ENCODE peak calls at places on chromosomes 3 and 15, in nine cellular contexts. One of them, this sample, is unnamed.

GRCh38 chr15:94080416-94080815 is 150.9 kb upstream of the MCTP2 start:
- DNase-seq in right lobe of liver: no peak
- DNase-seq in transverse colon: no peak
- DNase-seq in WTC11: peak; percentile 23
- DNase-seq in A549: no peak
- DNase-seq in CD4-positive, alpha-beta T cell: no peak
- DNase-seq in cardiac fibroblast: peak; percentile 0
- DNase-seq in fibroblast of lung: peak; percentile 83
- DNase-seq in heart left ventricle: peak; percentile 33
- DNase-seq in this sample: no peak

GRCh38 chr3:12239301-12239700 is 49.6 kb upstream of the PPARG start:
- DNase-seq in right lobe of liver: no peak
- DNase-seq in transverse colon: no peak
- DNase-seq in WTC11: no peak
- DNase-seq in A549: no peak
- DNase-seq in CD4-positive, alpha-beta T cell: no peak
- DNase-seq in cardiac fibroblast: peak; percentile 62
- DNase-seq in fibroblast of lung: no peak
- DNase-seq in heart left ventricle: no peak
- DNase-seq in this sample: no peak

GRCh38 chr3:107384907-107385306 is 7.7 kb downstream of the CCDC54 start:
- DNase-seq in right lobe of liver: no peak
- DNase-seq in transverse colon: no peak
- DNase-seq in WTC11: no peak
- DNase-seq in A549: no peak
- DNase-seq in CD4-positive, alpha-beta T cell: no peak
- DNase-seq in cardiac fibroblast: no peak
- DNase-seq in fibroblast of lung: no peak
- DNase-seq in heart left ventricle: no peak
- DNase-seq in this sample: no peak

GRCh38 chr3:46966811-46967210 is 9.7 kb downstream of the CCDC12 start:
- DNase-seq in right lobe of liver: no peak
- DNase-seq in transverse colon: no peak
- DNase-seq in WTC11: no peak
- DNase-seq in A549: no peak
- DNase-seq in CD4-positive, alpha-beta T cell: no peak
- DNase-seq in cardiac fibroblast: no peak
- DNase-seq in fibroblast of lung: no peak
- DNase-seq in heart left ventricle: no peak
- DNase-seq in this sample: no peak

GRCh38 chr3:57127849-57128566 is 37.1 kb downstream of the IL17RD start:
- DNase-seq in right lobe of liver: no peak
- DNase-seq in transverse colon: no peak
- DNase-seq in WTC11: no peak
- DNase-seq in A549: no peak
- DNase-seq in CD4-positive, alpha-beta T cell: no peak
- DNase-seq in cardiac fibroblast: peak; percentile 17
- DNase-seq in fibroblast of lung: peak; percentile 85
- DNase-seq in heart left ventricle: no peak
- DNase-seq in this sample: no peak

GRCh38 chr3:133295199-133295901 is 104.5 kb upstream of the BFSP2 start:
- DNase-seq in right lobe of liver: no peak
- DNase-seq in transverse colon: no peak
- DNase-seq in WTC11: no peak
- DNase-seq in A549: no peak
- DNase-seq in CD4-positive, alpha-beta T cell: no peak
- DNase-seq in cardiac fibroblast: peak; percentile 11
- DNase-seq in fibroblast of lung: peak; percentile 86
- DNase-seq in heart left ventricle: no peak
- DNase-seq in this sample: no peak

GRCh38 chr3:192409838-192410683 is 317.3 kb downstream of the FGF12 start:
- DNase-seq in right lobe of liver: no peak
- DNase-seq in transverse colon: no peak
- DNase-seq in WTC11: peak; percentile 34
- DNase-seq in A549: peak; percentile 54
- DNase-seq in CD4-positive, alpha-beta T cell: no peak
- DNase-seq in cardiac fibroblast: peak; percentile 18
- DNase-seq in fibroblast of lung: peak; percentile 56
- DNase-seq in heart left ventricle: peak; percentile 31
- DNase-seq in this sample: no peak

GRCh38 chr3:11845661-11846060 is 1.0 kb downstream of the TAMM41 start:
- DNase-seq in right lobe of liver: no peak
- DNase-seq in transverse colon: no peak
- DNase-seq in WTC11: no peak
- DNase-seq in A549: peak; percentile 41
- DNase-seq in CD4-positive, alpha-beta T cell: no peak
- DNase-seq in cardiac fibroblast: no peak
- DNase-seq in fibroblast of lung: no peak
- DNase-seq in heart left ventricle: no peak
- DNase-seq in this sample: no peak

GRCh38 chr3:10935028-10935427 is 57.5 kb upstream of the SLC6A1 start:
- DNase-seq in right lobe of liver: peak; percentile 32
- DNase-seq in transverse colon: no peak
- DNase-seq in WTC11: no peak
- DNase-seq in A549: no peak
- DNase-seq in CD4-positive, alpha-beta T cell: no peak
- DNase-seq in cardiac fibroblast: no peak
- DNase-seq in fibroblast of lung: no peak
- DNase-seq in heart left ventricle: no peak
- DNase-seq in this sample: no peak

GRCh38 chr15:34055868-34056595 is 17.0 kb upstream of the AVEN start:
- DNase-seq in right lobe of liver: no peak
- DNase-seq in transverse colon: no peak
- DNase-seq in WTC11: no peak
- DNase-seq in A549: no peak
- DNase-seq in CD4-positive, alpha-beta T cell: no peak
- DNase-seq in cardiac fibroblast: peak; percentile 92
- DNase-seq in fibroblast of lung: peak; percentile 95
- DNase-seq in heart left ventricle: no peak
- DNase-seq in this sample: no peak

GRCh38 chr3:30002782-30003181 is 603.6 kb upstream of the TGFBR2 start:
- DNase-seq in right lobe of liver: no peak
- DNase-seq in transverse colon: no peak
- DNase-seq in WTC11: no peak
- DNase-seq in A549: no peak
- DNase-seq in CD4-positive, alpha-beta T cell: no peak
- DNase-seq in cardiac fibroblast: peak; percentile 28
- DNase-seq in fibroblast of lung: no peak
- DNase-seq in heart left ventricle: no peak
- DNase-seq in this sample: no peak

GRCh38 chr15:25947336-25948080 is 84.4 kb upstream of the ATP10A start:
- DNase-seq in right lobe of liver: no peak
- DNase-seq in transverse colon: no peak
- DNase-seq in WTC11: peak; percentile 51
- DNase-seq in A549: no peak
- DNase-seq in CD4-positive, alpha-beta T cell: no peak
- DNase-seq in cardiac fibroblast: no peak
- DNase-seq in fibroblast of lung: peak; percentile 28
- DNase-seq in heart left ventricle: no peak
- DNase-seq in this sample: no peak

GRCh38 chr3:11167590-11167989 is 13.3 kb downstream of the HRH1 start:
- DNase-seq in right lobe of liver: no peak
- DNase-seq in transverse colon: no peak
- DNase-seq in WTC11: no peak
- DNase-seq in A549: no peak
- DNase-seq in CD4-positive, alpha-beta T cell: no peak
- DNase-seq in cardiac fibroblast: no peak
- DNase-seq in fibroblast of lung: no peak
- DNase-seq in heart left ventricle: no peak
- DNase-seq in this sample: no peak

GRCh38 chr3:65955792-65956477 is 82.8 kb downstream of the MAGI1 start:
- DNase-seq in right lobe of liver: no peak
- DNase-seq in transverse colon: peak; percentile 42
- DNase-seq in WTC11: no peak
- DNase-seq in A549: no peak
- DNase-seq in CD4-positive, alpha-beta T cell: no peak
- DNase-seq in cardiac fibroblast: peak; percentile 34
- DNase-seq in fibroblast of lung: peak; percentile 91
- DNase-seq in heart left ventricle: no peak
- DNase-seq in this sample: no peak

GRCh38 chr15:74845208-74845568 is 2.2 kb upstream of the ULK3 start:
- DNase-seq in right lobe of liver: no peak
- DNase-seq in transverse colon: no peak
- DNase-seq in WTC11: no peak
- DNase-seq in A549: no peak
- DNase-seq in CD4-positive, alpha-beta T cell: peak; percentile 47
- DNase-seq in cardiac fibroblast: no peak
- DNase-seq in fibroblast of lung: no peak
- DNase-seq in heart left ventricle: no peak
- DNase-seq in this sample: no peak

GRCh38 chr3:183381673-183382072 is 46.7 kb downstream of the MCF2L2 start:
- DNase-seq in right lobe of liver: no peak
- DNase-seq in transverse colon: no peak
- DNase-seq in WTC11: no peak
- DNase-seq in A549: no peak
- DNase-seq in CD4-positive, alpha-beta T cell: no peak
- DNase-seq in cardiac fibroblast: no peak
- DNase-seq in fibroblast of lung: no peak
- DNase-seq in heart left ventricle: no peak
- DNase-seq in this sample: no peak

GRCh38 chr3:5226783-5227182 is 39.3 kb downstream of the EDEM1 start:
- DNase-seq in right lobe of liver: no peak
- DNase-seq in transverse colon: no peak
- DNase-seq in WTC11: no peak
- DNase-seq in A549: no peak
- DNase-seq in CD4-positive, alpha-beta T cell: no peak
- DNase-seq in cardiac fibroblast: peak; percentile 62
- DNase-seq in fibroblast of lung: peak; percentile 27
- DNase-seq in heart left ventricle: no peak
- DNase-seq in this sample: no peak
- TF ChIP-seq CTCF in right lobe of liver: peak; percentile 29
- TF ChIP-seq CTCF in transverse colon: peak; percentile 33
- TF ChIP-seq CTCF in WTC11: no peak
- TF ChIP-seq CTCF in A549: peak; percentile 56
- TF ChIP-seq CTCF in CD4-positive, alpha-beta T cell: peak; percentile 32
- TF ChIP-seq CTCF in cardiac fibroblast: peak; percentile 34
- TF ChIP-seq CTCF in fibroblast of lung: peak; percentile 38
- TF ChIP-seq CTCF in heart left ventricle: peak; percentile 28
- TF ChIP-seq CTCF in this sample: peak; percentile 70

DNA sequence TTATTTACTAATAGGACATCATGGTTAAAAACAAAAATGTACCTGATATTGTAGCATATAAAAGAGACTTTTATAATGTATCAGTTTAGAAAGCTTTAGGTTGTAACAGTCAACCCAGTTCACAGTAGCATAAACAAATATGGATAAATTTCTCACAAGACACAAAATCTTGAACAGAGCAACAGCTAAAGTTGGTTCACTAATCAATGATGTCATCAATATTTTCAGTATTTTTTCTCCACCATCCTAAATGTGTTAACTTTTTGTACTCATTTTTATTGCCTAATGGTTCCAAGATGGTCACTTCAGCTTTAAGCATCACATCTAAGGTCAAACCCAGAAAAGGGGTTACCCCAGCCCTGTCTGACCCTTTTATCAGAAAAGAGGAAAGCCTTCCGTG is 21.2 kb upstream of the NRG4 start:
- DNase-seq in right lobe of liver: no peak
- DNase-seq in transverse colon: no peak
- DNase-seq in WTC11: no peak
- DNase-seq in A549: no peak
- DNase-seq in CD4-positive, alpha-beta T cell: no peak
- DNase-seq in cardiac fibroblast: no peak
- DNase-seq in fibroblast of lung: no peak
- DNase-seq in heart left ventricle: no peak
- DNase-seq in this sample: no peak
- TF ChIP-seq CTCF in right lobe of liver: no peak
- TF ChIP-seq CTCF in transverse colon: no peak
- TF ChIP-seq CTCF in WTC11: no peak
- TF ChIP-seq CTCF in A549: no peak
- TF ChIP-seq CTCF in CD4-positive, alpha-beta T cell: no peak
- TF ChIP-seq CTCF in cardiac fibroblast: no peak
- TF ChIP-seq CTCF in fibroblast of lung: no peak
- TF ChIP-seq CTCF in heart left ventricle: no peak
- TF ChIP-seq CTCF in this sample: no peak

DNA sequence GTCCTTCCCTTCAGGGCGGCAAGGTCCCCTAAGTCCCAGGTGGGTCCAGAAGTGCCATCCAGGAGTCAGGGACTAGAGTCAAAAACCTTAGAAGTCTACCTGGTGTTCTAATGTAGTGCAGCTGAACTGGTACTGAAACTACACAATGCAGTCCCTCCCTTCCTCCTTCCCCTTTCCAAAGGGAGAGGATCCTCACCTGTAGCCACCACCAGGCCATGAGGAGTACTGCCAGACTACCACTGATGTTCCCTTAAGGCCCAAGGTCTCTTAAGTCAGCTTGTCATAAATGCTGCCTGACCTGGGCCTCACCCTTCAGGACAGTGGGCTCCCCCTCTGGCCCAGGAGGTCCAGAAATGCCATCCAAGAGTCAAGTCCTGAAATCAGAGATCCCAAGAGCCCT is 98.9 kb downstream of the ULK4 start:
- DNase-seq in right lobe of liver: no peak
- DNase-seq in transverse colon: no peak
- DNase-seq in WTC11: peak; percentile 52
- DNase-seq in A549: no peak
- DNase-seq in CD4-positive, alpha-beta T cell: no peak
- DNase-seq in cardiac fibroblast: no peak
- DNase-seq in fibroblast of lung: no peak
- DNase-seq in heart left ventricle: no peak
- DNase-seq in this sample: no peak
- TF ChIP-seq CTCF in right lobe of liver: no peak
- TF ChIP-seq CTCF in transverse colon: no peak
- TF ChIP-seq CTCF in WTC11: peak; percentile 31
- TF ChIP-seq CTCF in A549: no peak
- TF ChIP-seq CTCF in CD4-positive, alpha-beta T cell: no peak
- TF ChIP-seq CTCF in cardiac fibroblast: peak; percentile 17
- TF ChIP-seq CTCF in fibroblast of lung: no peak
- TF ChIP-seq CTCF in heart left ventricle: no peak
- TF ChIP-seq CTCF in this sample: peak; percentile 25

GRCh38 chr15:40253179-40253790 is 14.4 kb downstream of the PAK6 start:
- DNase-seq in right lobe of liver: peak; percentile 47
- DNase-seq in transverse colon: no peak
- DNase-seq in WTC11: no peak
- DNase-seq in A549: no peak
- DNase-seq in CD4-positive, alpha-beta T cell: no peak
- DNase-seq in cardiac fibroblast: no peak
- DNase-seq in fibroblast of lung: no peak
- DNase-seq in heart left ventricle: no peak
- DNase-seq in this sample: no peak

GRCh38 chr15:40252438-40253178 is 13.7 kb downstream of the PAK6 start:
- DNase-seq in right lobe of liver: peak; percentile 60
- DNase-seq in transverse colon: peak; percentile 61
- DNase-seq in WTC11: peak; percentile 68
- DNase-seq in A549: no peak
- DNase-seq in CD4-positive, alpha-beta T cell: no peak
- DNase-seq in cardiac fibroblast: peak; percentile 27
- DNase-seq in fibroblast of lung: peak; percentile 19
- DNase-seq in heart left ventricle: no peak
- DNase-seq in this sample: no peak

GRCh38 chr15:40254452-40254851 is 15.6 kb downstream of the PAK6 start:
- DNase-seq in right lobe of liver: peak; percentile 8
- DNase-seq in transverse colon: no peak
- DNase-seq in WTC11: no peak
- DNase-seq in A549: no peak
- DNase-seq in CD4-positive, alpha-beta T cell: no peak
- DNase-seq in cardiac fibroblast: no peak
- DNase-seq in fibroblast of lung: no peak
- DNase-seq in heart left ventricle: no peak
- DNase-seq in this sample: no peak

GRCh38 chr15:40256642-40257235 is 17.9 kb downstream of the PAK6 start:
- DNase-seq in right lobe of liver: no peak
- DNase-seq in transverse colon: no peak
- DNase-seq in WTC11: no peak
- DNase-seq in A549: no peak
- DNase-seq in CD4-positive, alpha-beta T cell: no peak
- DNase-seq in cardiac fibroblast: peak; percentile 23
- DNase-seq in fibroblast of lung: peak; percentile 66
- DNase-seq in heart left ventricle: no peak
- DNase-seq in this sample: no peak

GRCh38 chr15:40255033-40255432 is 16.2 kb downstream of the PAK6 start:
- DNase-seq in right lobe of liver: peak; percentile 31
- DNase-seq in transverse colon: no peak
- DNase-seq in WTC11: no peak
- DNase-seq in A549: no peak
- DNase-seq in CD4-positive, alpha-beta T cell: no peak
- DNase-seq in cardiac fibroblast: no peak
- DNase-seq in fibroblast of lung: no peak
- DNase-seq in heart left ventricle: no peak
- DNase-seq in this sample: no peak
- TF ChIP-seq CTCF in right lobe of liver: no peak
- TF ChIP-seq CTCF in transverse colon: no peak
- TF ChIP-seq CTCF in WTC11: no peak
- TF ChIP-seq CTCF in A549: no peak
- TF ChIP-seq CTCF in CD4-positive, alpha-beta T cell: no peak
- TF ChIP-seq CTCF in cardiac fibroblast: no peak
- TF ChIP-seq CTCF in fibroblast of lung: no peak
- TF ChIP-seq CTCF in heart left ventricle: no peak
- TF ChIP-seq CTCF in this sample: no peak

This sample was measured in type B pancreatic cell.